ENCODE peak calls at places on chromosomes 3 and 15, in five cellular contexts. Q is left lung; R is activated CD8-positive, alpha-beta memory T cell treated with anti-CD3 and anti-CD28 coated beads for 48 hours; E is GM23248; D is B cell. P is an unnamed sample.

GRCh38 chr15:84752700-84753099 is 4.3 kb downstream of the ZNF592 start:
- DNase-seq in Q (no peak), R (no peak), E (peak), D (no peak), P (no peak)

GRCh38 chr3:74009961-74010859 is 385.5 kb upstream of the PDZRN3 start:
- DNase-seq in Q (no peak), D (no peak), R (no peak), E (no peak), P (no peak)

GRCh38 chr15:94421711-94422110 is 190.3 kb downstream of the MCTP2 start:
- DNase-seq in R (no peak), Q (no peak), D (no peak), E (no peak), P (no peak)

GRCh38 chr15:45203182-45203581 is 15.4 kb upstream of the SHF start:
- DNase-seq in Q (no peak), D (no peak), E (no peak), R (no peak), P (no peak)

GRCh38 chr15:68801572-68802148 is 19.0 kb downstream of the ANP32A start:
- DNase-seq in Q (no peak), E (no peak), R (no peak), D (no peak), P (no peak)

GRCh38 chr3:195352895-195353488 is 82.0 kb upstream of the XXYLT1 start:
- DNase-seq in R (no peak), E (peak), D (no peak), Q (no peak), P (no peak)

GRCh38 chr3:52076900-52077299 is 20.5 kb upstream of the DUSP7 start:
- DNase-seq in R (no peak), E (no peak), Q (no peak), D (no peak), P (no peak)

GRCh38 chr3:69671082-69671952 is 67.9 kb upstream of the MITF start:
- DNase-seq in D (no peak), E (peak), Q (no peak), R (no peak), P (peak)

GRCh38 chr3:197337214-197337613 is 38.8 kb upstream of the DLG1 start:
- DNase-seq in D (no peak), Q (no peak), R (no peak), E (no peak), P (no peak)

GRCh38 chr3:43105224-43105596 is 669 bp downstream of the POMGNT2 start:
- DNase-seq in R (peak), E (peak), D (no peak), Q (no peak), P (no peak)

GRCh38 chr15:70217246-70218160 is 119.8 kb upstream of the TLE3 start:
- DNase-seq in D (no peak), Q (no peak), R (no peak), E (no peak), P (no peak)

GRCh38 chr3:14925729-14926591 is 21.4 kb upstream of the NR2C2 start:
- DNase-seq in Q (no peak), E (peak), D (peak), R (no peak), P (peak)

GRCh38 chr15:60128710-60129109 is 124.6 kb downstream of the FOXB1 start:
- DNase-seq in D (no peak), E (no peak), R (no peak), Q (no peak), P (no peak)

GRCh38 chr3:15665510-15666150 is 64.1 kb downstream of the BTD start:
- DNase-seq in D (no peak), E (peak), Q (no peak), R (no peak), P (no peak)

GRCh38 chr3:98972155-98972554 is 70.7 kb upstream of the DCBLD2 start:
- DNase-seq in D (no peak), E (peak), Q (no peak), R (no peak), P (no peak)

GRCh38 chr3:181782306-181782924 is 70.7 kb downstream of the SOX2 start:
- DNase-seq in R (no peak), E (peak), D (no peak), Q (no peak), P (no peak)

GRCh38 chr3:89649431-89649830 is 542.0 kb downstream of the EPHA3 start:
- DNase-seq in R (no peak), D (no peak), Q (no peak), E (no peak), P (no peak)